ENCODE peak calls at places on chromosomes 4 and X, in six cellular contexts. U is lung microvascular endothelial cell, Z is MM.1S, T is NCI-H774, L is IMR-90, F is T follicular helper cell. E is an unnamed sample.

GRCh38 chr4:108674356-108674977 is 24.1 kb downstream of the OSTC start:
- DNase-seq in L (no peak), F (no peak), Z (no peak), T (no peak), U (no peak), E (no peak)

GRCh38 chr4:155487231-155487630 is 110.5 kb upstream of the MAP9 start:
- DNase-seq in Z (no peak), F (no peak), T (no peak), L (no peak), U (no peak), E (no peak)

GRCh38 chrX:81174286-81174685 is 27.4 kb downstream of the HMGN5 start:
- DNase-seq in T (no peak), U (peak; percentile 23), F (no peak), Z (peak; percentile 17), L (peak; percentile 37), E (no peak)

GRCh38 chrX:12610079-12610478 is 181.1 kb upstream of the PRPS2 start:
- DNase-seq in F (no peak), T (no peak), L (peak; percentile 55), Z (no peak), U (no peak), E (no peak)

GRCh38 chr4:25993564-25994185 is 79.7 kb downstream of the SMIM20 start:
- DNase-seq in T (no peak), F (no peak), L (no peak), Z (peak; percentile 21), U (no peak), E (no peak)

GRCh38 chr4:190020790-190021717 is 6.0 kb downstream of the FRG2 start:
- DNase-seq in Z (no peak), U (peak; percentile 18), T (no peak), L (peak; percentile 29), F (no peak), E (peak; percentile 24)

GRCh38 chrX:109635151-109635550 is 10.2 kb upstream of the KCNE5 start:
- DNase-seq in F (no peak), T (no peak), U (peak; percentile 17), L (peak; percentile 5), Z (peak; percentile 38), E (no peak)

GRCh38 chr4:139386421-139386820 is 67.5 kb upstream of the RAB33B start:
- DNase-seq in U (no peak), T (no peak), L (no peak), F (no peak), Z (no peak), E (no peak)

GRCh38 chrX:75609361-75609760 is 86.5 kb upstream of the ZDHHC15 start:
- DNase-seq in T (no peak), F (no peak), U (no peak), L (no peak), Z (no peak), E (no peak)

GRCh38 chr4:114563536-114564315 is 34.9 kb upstream of the UGT8 start:
- DNase-seq in T (no peak), F (no peak), U (no peak), L (no peak), Z (no peak), E (no peak)

GRCh38 chr4:150582101-150582565 is at the start of gene MAB21L2:
- DNase-seq in L (peak; percentile 46), U (no peak), T (no peak), Z (no peak), F (no peak), E (no peak)

GRCh38 chrX:116873678-116874077 is 410.9 kb upstream of the CT83 start:
- DNase-seq in L (no peak), Z (no peak), U (no peak), T (no peak), F (no peak), E (no peak)

GRCh38 chr4:7151668-7152227 is 40.6 kb upstream of the SORCS2 start:
- DNase-seq in T (no peak), Z (no peak), F (no peak), U (no peak), L (no peak), E (no peak)

GRCh38 chr4:176205299-176205698 is 9.9 kb upstream of the SPATA4 start:
- DNase-seq in F (no peak), Z (no peak), L (no peak), T (no peak), U (no peak), E (no peak)

GRCh38 chrX:134373736-134374135 is 86.2 kb upstream of the HPRT1 start:
- DNase-seq in U (no peak), T (no peak), L (no peak), Z (no peak), F (no peak), E (no peak)

GRCh38 chr4:108851346-108851745 is 88.5 kb upstream of the ETNPPL start:
- DNase-seq in F (no peak), T (no peak), L (peak; percentile 20), U (no peak), Z (no peak), E (no peak)

GRCh38 chr4:77007358-77008230 is 58.0 kb downstream of the SEPTIN11 start:
- DNase-seq in U (peak; percentile 94), F (no peak), T (no peak), Z (peak; percentile 28), L (peak; percentile 83), E (no peak)

GRCh38 chr4:3467601-3468031 is 4.5 kb downstream of the DOK7 start:
- DNase-seq in F (no peak), U (no peak), T (no peak), Z (no peak), L (no peak), E (no peak)

E was measured in activated CD8-positive, alpha-beta T cell treated with anti-CD3 and anti-CD28 coated beads, Interleukin-2, amount 10 ng/mL, durations not matched to agents 7 days and 5 days.